ENCODE peak calls at places on chromosome 17, in six cellular contexts. G is CD8-positive, alpha-beta T cell; T is stimulated activated CD8-positive, alpha-beta memory T cell treated with anti-CD3 and anti-CD28 coated beads, Interleukin-4, amount 100 ng/mL, for 24 hours; Q is NCI-H446; D is A549; O is iris pigment epithelial cell. P is an unnamed sample.

GRCh38 chr17:49798182-49798581 is 9.7 kb downstream of the KAT7 start:
- DNase-seq in G (no peak), T (no peak), Q (no peak), D (no peak), O (peak; percentile 54), P (no peak)

GRCh38 chr17:49993423-49994037 is 1.5 kb downstream of the DLX3 start:
- DNase-seq in G (peak; percentile 61), T (no peak), Q (no peak), D (no peak), O (no peak), P (no peak)

GRCh38 chr17:2230877-2231276 is 72.7 kb downstream of the SMG6 start:
- DNase-seq in G (no peak), T (no peak), Q (no peak), D (no peak), O (peak; percentile 94), P (no peak)

GRCh38 chr17:72734611-72735010 is 357.9 kb downstream of the SLC39A11 start:
- DNase-seq in G (no peak), T (no peak), Q (no peak), D (no peak), O (no peak), P (no peak)

GRCh38 chr17:48729335-48730239 is 1.0 kb upstream of the HOXB13 start:
- DNase-seq in G (no peak), T (no peak), Q (no peak), D (no peak), O (no peak), P (no peak)

GRCh38 chr17:44928136-44928535 is 12.8 kb upstream of the GFAP start:
- DNase-seq in G (no peak), T (no peak), Q (no peak), D (no peak), O (no peak), P (no peak)

GRCh38 chr17:55279203-55279602 is 14.4 kb downstream of the HLF start:
- DNase-seq in G (no peak), T (no peak), Q (no peak), D (no peak), O (no peak), P (no peak)

GRCh38 chr17:77281024-77281903 is 140.5 kb downstream of the SEC14L1 start:
- DNase-seq in G (peak; percentile 79), T (peak; percentile 18), Q (peak; percentile 52), D (peak; percentile 93), O (peak; percentile 25), P (no peak)

GRCh38 chr17:77462101-77462500 is 321.3 kb downstream of the SEC14L1 start:
- DNase-seq in G (no peak), T (no peak), Q (no peak), D (no peak), O (no peak), P (no peak)

P was measured in midbrain.